ENCODE peak calls at places on chromosome 17, in four cellular contexts. F is ovary; B is effector CD4-positive, alpha-beta T cell; H is GM04503. R is an unnamed sample.

GRCh38 chr17:63984651-63985386 is 12.1 kb upstream of the SCN4A start:
- DNase-seq in F (peak; percentile 57), B (peak; percentile 44), H (peak; percentile 63), R (no peak)

GRCh38 chr17:6711681-6712057 is 1.5 kb downstream of the SLC13A5 start:
- DNase-seq in F (no peak), B (no peak), H (no peak), R (no peak)

GRCh38 chr17:50953831-50954601 is 87.9 kb upstream of the TOB1 start:
- DNase-seq in F (peak; percentile 73), B (no peak), H (no peak), R (no peak)

GRCh38 chr17:45144199-45145034 is 3.9 kb upstream of the HEXIM1 start:
- DNase-seq in F (peak; percentile 86), B (no peak), H (no peak), R (no peak)

GRCh38 chr17:30263552-30264333 is 28.0 kb downstream of the BLMH start:
- DNase-seq in F (no peak), B (no peak), H (no peak), R (no peak)

GRCh38 chr17:66689192-66689591 is 145.7 kb upstream of the CACNG5 start:
- DNase-seq in F (no peak), B (no peak), H (no peak), R (no peak)

GRCh38 chr17:59366773-59367656 is 35.6 kb downstream of the YPEL2 start:
- DNase-seq in F (peak; percentile 43), B (no peak), H (no peak), R (no peak)

GRCh38 chr17:67585077-67585602 is 132.6 kb upstream of the NOL11 start:
- DNase-seq in F (no peak), B (no peak), H (no peak), R (no peak)

GRCh38 chr17:9074106-9074505 is 52.8 kb downstream of the NTN1 start:
- DNase-seq in F (no peak), B (no peak), H (no peak), R (no peak)

GRCh38 chr17:66378296-66378695 is 75.9 kb downstream of the PRKCA start:
- DNase-seq in F (no peak), B (no peak), H (no peak), R (no peak)

GRCh38 chr17:74454197-74455024 is 12.0 kb upstream of the CD300A start:
- DNase-seq in F (peak; percentile 96), B (no peak), H (peak; percentile 6), R (no peak)

GRCh38 chr17:73639926-73640325 is 4.3 kb downstream of the SDK2 start:
- DNase-seq in F (no peak), B (no peak), H (no peak), R (no peak)

GRCh38 chr17:29625037-29625750 is 2.5 kb upstream of the CORO6 start:
- DNase-seq in F (no peak), B (no peak), H (no peak), R (no peak)